ENCODE peak calls at places on chromosomes 11 and 22, in ten cellular contexts. One of them, this sample, is unnamed. For H3K27me3, the result is how much of the 10 kb centered on the place peaks cover.

GRCh38 chr11:18706330-18707243 is 8.0 kb downstream of the TMEM86A start:
- DNase-seq in cardiac muscle cell: peak
- DNase-seq in brain microvascular endothelial cell: no peak
- DNase-seq in heart right ventricle: peak
- DNase-seq in spleen: peak
- DNase-seq in astrocyte: no peak
- DNase-seq in tibial nerve: peak
- DNase-seq in body of pancreas: peak
- DNase-seq in upper lobe of left lung: peak
- DNase-seq in colonic mucosa: peak
- DNase-seq in this sample: peak

GRCh38 chr11:27331984-27332383 is 31.0 kb downstream of the CCDC34 start:
- DNase-seq in cardiac muscle cell: peak
- DNase-seq in brain microvascular endothelial cell: peak
- DNase-seq in heart right ventricle: no peak
- DNase-seq in spleen: no peak
- DNase-seq in astrocyte: peak
- DNase-seq in tibial nerve: no peak
- DNase-seq in body of pancreas: no peak
- DNase-seq in upper lobe of left lung: no peak
- DNase-seq in colonic mucosa: no peak
- DNase-seq in this sample: no peak

GRCh38 chr11:74055938-74056337 is 47.1 kb upstream of the UCP3 start:
- DNase-seq in cardiac muscle cell: peak
- DNase-seq in brain microvascular endothelial cell: peak
- DNase-seq in heart right ventricle: no peak
- DNase-seq in spleen: no peak
- DNase-seq in astrocyte: peak
- DNase-seq in tibial nerve: no peak
- DNase-seq in body of pancreas: no peak
- DNase-seq in upper lobe of left lung: no peak
- DNase-seq in colonic mucosa: no peak
- DNase-seq in this sample: no peak

GRCh38 chr11:17595526-17596309 is 48.7 kb downstream of the OTOG start:
- DNase-seq in cardiac muscle cell: no peak
- DNase-seq in brain microvascular endothelial cell: no peak
- DNase-seq in heart right ventricle: no peak
- DNase-seq in spleen: peak
- DNase-seq in astrocyte: no peak
- DNase-seq in tibial nerve: no peak
- DNase-seq in body of pancreas: no peak
- DNase-seq in upper lobe of left lung: peak
- DNase-seq in colonic mucosa: peak
- DNase-seq in this sample: no peak

GRCh38 chr11:111978028-111978771 is 41.1 kb downstream of the DIXDC1 start:
- DNase-seq in cardiac muscle cell: peak
- DNase-seq in brain microvascular endothelial cell: peak
- DNase-seq in heart right ventricle: peak
- DNase-seq in spleen: no peak
- DNase-seq in astrocyte: peak
- DNase-seq in tibial nerve: peak
- DNase-seq in body of pancreas: peak
- DNase-seq in upper lobe of left lung: peak
- DNase-seq in colonic mucosa: peak
- DNase-seq in this sample: peak

GRCh38 chr11:75497788-75498404 is 27.8 kb downstream of the GDPD5 start:
- DNase-seq in cardiac muscle cell: no peak
- DNase-seq in brain microvascular endothelial cell: no peak
- DNase-seq in heart right ventricle: no peak
- DNase-seq in spleen: no peak
- DNase-seq in astrocyte: no peak
- DNase-seq in tibial nerve: no peak
- DNase-seq in body of pancreas: no peak
- DNase-seq in upper lobe of left lung: no peak
- DNase-seq in colonic mucosa: no peak
- DNase-seq in this sample: no peak

GRCh38 chr22:49826603-49827306 is 918 bp downstream of the BRD1 start:
- DNase-seq in cardiac muscle cell: peak
- DNase-seq in brain microvascular endothelial cell: no peak
- DNase-seq in heart right ventricle: peak
- DNase-seq in spleen: peak
- DNase-seq in astrocyte: peak
- DNase-seq in tibial nerve: peak
- DNase-seq in body of pancreas: peak
- DNase-seq in upper lobe of left lung: peak
- DNase-seq in colonic mucosa: peak
- DNase-seq in this sample: no peak

GRCh38 chr11:19326499-19326898 is 85.8 kb upstream of the E2F8 start:
- DNase-seq in cardiac muscle cell: peak
- DNase-seq in brain microvascular endothelial cell: no peak
- DNase-seq in heart right ventricle: no peak
- DNase-seq in spleen: no peak
- DNase-seq in astrocyte: no peak
- DNase-seq in tibial nerve: no peak
- DNase-seq in body of pancreas: no peak
- DNase-seq in upper lobe of left lung: no peak
- DNase-seq in colonic mucosa: no peak
- DNase-seq in this sample: no peak

GRCh38 chr11:97557399-97557798 is 1167.6 kb downstream of the JRKL start:
- DNase-seq in cardiac muscle cell: peak
- DNase-seq in brain microvascular endothelial cell: peak
- DNase-seq in heart right ventricle: no peak
- DNase-seq in spleen: no peak
- DNase-seq in astrocyte: no peak
- DNase-seq in tibial nerve: no peak
- DNase-seq in body of pancreas: no peak
- DNase-seq in upper lobe of left lung: no peak
- DNase-seq in colonic mucosa: no peak
- DNase-seq in this sample: no peak

GRCh38 chr11:75777461-75778110 is 9.0 kb downstream of the DGAT2 start:
- DNase-seq in cardiac muscle cell: no peak
- DNase-seq in brain microvascular endothelial cell: no peak
- DNase-seq in heart right ventricle: no peak
- DNase-seq in spleen: peak
- DNase-seq in astrocyte: no peak
- DNase-seq in tibial nerve: no peak
- DNase-seq in body of pancreas: no peak
- DNase-seq in upper lobe of left lung: peak
- DNase-seq in colonic mucosa: no peak
- DNase-seq in this sample: no peak

GRCh38 chr11:12807621-12808020 is 133.4 kb downstream of the TEAD1 start:
- DNase-seq in cardiac muscle cell: no peak
- DNase-seq in brain microvascular endothelial cell: no peak
- DNase-seq in heart right ventricle: no peak
- DNase-seq in spleen: no peak
- DNase-seq in astrocyte: no peak
- DNase-seq in tibial nerve: no peak
- DNase-seq in body of pancreas: no peak
- DNase-seq in upper lobe of left lung: peak
- DNase-seq in colonic mucosa: no peak
- DNase-seq in this sample: peak

GRCh38 chr11:70501026-70501901 is 102.9 kb downstream of the CTTN start:
- DNase-seq in cardiac muscle cell: no peak
- DNase-seq in brain microvascular endothelial cell: no peak
- DNase-seq in heart right ventricle: peak
- DNase-seq in spleen: peak
- DNase-seq in astrocyte: no peak
- DNase-seq in tibial nerve: no peak
- DNase-seq in body of pancreas: no peak
- DNase-seq in upper lobe of left lung: no peak
- DNase-seq in colonic mucosa: no peak
- DNase-seq in this sample: peak

GRCh38 chr22:26170795-26171194 is 1.5 kb downstream of the SEZ6L start:
- DNase-seq in cardiac muscle cell: no peak
- DNase-seq in brain microvascular endothelial cell: no peak
- DNase-seq in heart right ventricle: peak
- DNase-seq in spleen: no peak
- DNase-seq in astrocyte: no peak
- DNase-seq in tibial nerve: no peak
- DNase-seq in body of pancreas: peak
- DNase-seq in upper lobe of left lung: no peak
- DNase-seq in colonic mucosa: no peak
- DNase-seq in this sample: peak

GRCh38 chr22:44383652-44384562 is 71.2 kb upstream of the SHISAL1 start:
- DNase-seq in cardiac muscle cell: no peak
- DNase-seq in brain microvascular endothelial cell: no peak
- DNase-seq in heart right ventricle: no peak
- DNase-seq in spleen: peak
- DNase-seq in astrocyte: no peak
- DNase-seq in tibial nerve: no peak
- DNase-seq in body of pancreas: no peak
- DNase-seq in upper lobe of left lung: no peak
- DNase-seq in colonic mucosa: no peak
- DNase-seq in this sample: no peak

GRCh38 chr22:38032681-38033521 is 24.3 kb upstream of the PICK1 start:
- DNase-seq in cardiac muscle cell: peak
- DNase-seq in brain microvascular endothelial cell: peak
- DNase-seq in heart right ventricle: no peak
- DNase-seq in spleen: no peak
- DNase-seq in astrocyte: peak
- DNase-seq in tibial nerve: peak
- DNase-seq in body of pancreas: no peak
- DNase-seq in upper lobe of left lung: no peak
- DNase-seq in colonic mucosa: no peak
- DNase-seq in this sample: no peak

GRCh38 chr22:38177926-38178604 is 3.6 kb downstream of the PLA2G6 start:
- DNase-seq in cardiac muscle cell: peak
- DNase-seq in brain microvascular endothelial cell: peak
- DNase-seq in heart right ventricle: no peak
- DNase-seq in spleen: no peak
- DNase-seq in astrocyte: peak
- DNase-seq in tibial nerve: peak
- DNase-seq in body of pancreas: peak
- DNase-seq in upper lobe of left lung: peak
- DNase-seq in colonic mucosa: peak
- DNase-seq in this sample: no peak

GRCh38 chr11:15106201-15106965 is 8.3 kb upstream of the INSC start:
- DNase-seq in cardiac muscle cell: peak
- DNase-seq in brain microvascular endothelial cell: peak
- DNase-seq in heart right ventricle: no peak
- DNase-seq in spleen: no peak
- DNase-seq in astrocyte: peak
- DNase-seq in tibial nerve: no peak
- DNase-seq in body of pancreas: no peak
- DNase-seq in upper lobe of left lung: no peak
- DNase-seq in colonic mucosa: no peak
- DNase-seq in this sample: no peak

DNA sequence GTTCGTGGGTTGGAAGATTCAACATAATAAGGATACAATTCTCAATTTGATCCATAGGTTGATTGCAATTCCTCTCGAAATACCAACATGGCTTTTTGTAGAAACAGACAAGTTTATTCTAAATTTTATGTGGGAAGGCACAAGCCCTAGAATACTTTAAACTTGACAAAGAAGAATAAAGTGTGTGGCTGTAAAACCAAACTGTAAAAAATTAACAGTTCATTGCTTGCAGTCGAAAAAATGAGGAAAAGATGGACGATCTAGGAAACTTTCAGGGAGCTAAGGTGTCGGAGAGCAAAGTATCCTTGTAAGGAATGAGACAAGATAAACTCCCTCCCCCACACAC is 1.0 kb upstream of the GLB1L3 start:
- DNase-seq in cardiac muscle cell: no peak
- DNase-seq in brain microvascular endothelial cell: no peak
- DNase-seq in heart right ventricle: no peak
- DNase-seq in spleen: no peak
- DNase-seq in astrocyte: no peak
- DNase-seq in tibial nerve: no peak
- DNase-seq in body of pancreas: no peak
- DNase-seq in upper lobe of left lung: no peak
- DNase-seq in colonic mucosa: no peak
- DNase-seq in this sample: no peak
- H3K4me3 ChIP-seq in cardiac muscle cell: no peak
- H3K4me3 ChIP-seq in brain microvascular endothelial cell: no peak
- H3K4me3 ChIP-seq in heart right ventricle: no peak
- H3K4me3 ChIP-seq in spleen: no peak
- H3K4me3 ChIP-seq in astrocyte: no peak
- H3K4me3 ChIP-seq in tibial nerve: no peak
- H3K4me3 ChIP-seq in body of pancreas: no peak
- H3K4me3 ChIP-seq in upper lobe of left lung: no peak
- H3K4me3 ChIP-seq in colonic mucosa: no peak
- H3K4me3 ChIP-seq in this sample: peak

GRCh38 chr11:62732830-62733229 is 4.5 kb downstream of the TTC9C start:
- DNase-seq in cardiac muscle cell: peak
- DNase-seq in brain microvascular endothelial cell: no peak
- DNase-seq in heart right ventricle: no peak
- DNase-seq in spleen: no peak
- DNase-seq in astrocyte: no peak
- DNase-seq in tibial nerve: no peak
- DNase-seq in body of pancreas: no peak
- DNase-seq in upper lobe of left lung: no peak
- DNase-seq in colonic mucosa: no peak
- DNase-seq in this sample: no peak
- TF ChIP-seq CTCF in cardiac muscle cell: no peak
- TF ChIP-seq CTCF in brain microvascular endothelial cell: no peak
- TF ChIP-seq CTCF in heart right ventricle: no peak
- TF ChIP-seq CTCF in spleen: no peak
- TF ChIP-seq CTCF in astrocyte: no peak
- TF ChIP-seq CTCF in tibial nerve: no peak
- TF ChIP-seq CTCF in body of pancreas: no peak
- TF ChIP-seq CTCF in upper lobe of left lung: no peak
- TF ChIP-seq CTCF in colonic mucosa: no peak
- TF ChIP-seq CTCF in this sample: no peak

GRCh38 chr11:44434191-44434590 is 124.3 kb upstream of the ALX4 start:
- DNase-seq in cardiac muscle cell: no peak
- DNase-seq in brain microvascular endothelial cell: no peak
- DNase-seq in heart right ventricle: no peak
- DNase-seq in spleen: no peak
- DNase-seq in astrocyte: no peak
- DNase-seq in tibial nerve: no peak
- DNase-seq in body of pancreas: no peak
- DNase-seq in upper lobe of left lung: no peak
- DNase-seq in colonic mucosa: no peak
- DNase-seq in this sample: no peak

GRCh38 chr11:44437122-44437521 is 127.2 kb upstream of the ALX4 start:
- DNase-seq in cardiac muscle cell: no peak
- DNase-seq in brain microvascular endothelial cell: no peak
- DNase-seq in heart right ventricle: peak
- DNase-seq in spleen: no peak
- DNase-seq in astrocyte: no peak
- DNase-seq in tibial nerve: no peak
- DNase-seq in body of pancreas: no peak
- DNase-seq in upper lobe of left lung: no peak
- DNase-seq in colonic mucosa: no peak
- DNase-seq in this sample: no peak
- H3K27me3 ChIP-seq in cardiac muscle cell: under half
- H3K27me3 ChIP-seq in brain microvascular endothelial cell: under half
- H3K27me3 ChIP-seq in heart right ventricle: under half
- H3K27me3 ChIP-seq in spleen: under half
- H3K27me3 ChIP-seq in astrocyte: under half
- H3K27me3 ChIP-seq in tibial nerve: under half
- H3K27me3 ChIP-seq in body of pancreas: under half
- H3K27me3 ChIP-seq in upper lobe of left lung: under half
- H3K27me3 ChIP-seq in colonic mucosa: under half
- H3K27me3 ChIP-seq in this sample: half or more

DNA sequence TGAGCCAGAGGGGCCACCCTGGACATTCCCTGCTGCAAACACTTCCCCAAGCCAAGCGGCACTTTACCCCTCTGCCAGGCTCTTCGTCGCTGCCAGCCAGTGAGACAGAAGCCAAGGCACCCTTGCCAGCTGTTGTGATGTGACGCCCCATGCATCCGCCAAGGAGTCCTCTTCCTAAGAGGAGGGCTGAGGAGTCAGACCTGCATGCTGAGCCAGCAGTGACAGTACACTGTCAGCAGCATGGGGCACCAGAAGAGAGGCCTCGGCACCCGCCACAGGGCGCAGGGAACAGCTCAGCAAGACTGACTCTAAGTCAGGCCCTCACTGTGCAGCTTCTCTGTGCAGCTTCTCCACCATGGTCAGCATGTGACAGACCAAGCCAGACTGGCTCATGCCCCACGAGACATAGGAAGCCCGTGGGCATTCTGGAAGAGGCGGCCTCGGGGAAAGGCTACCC is 26.4 kb downstream of the VPS37C start:
- DNase-seq in cardiac muscle cell: no peak
- DNase-seq in brain microvascular endothelial cell: no peak
- DNase-seq in heart right ventricle: no peak
- DNase-seq in spleen: peak
- DNase-seq in astrocyte: no peak
- DNase-seq in tibial nerve: no peak
- DNase-seq in body of pancreas: no peak
- DNase-seq in upper lobe of left lung: no peak
- DNase-seq in colonic mucosa: no peak
- DNase-seq in this sample: no peak
- H3K4me3 ChIP-seq in cardiac muscle cell: no peak
- H3K4me3 ChIP-seq in brain microvascular endothelial cell: no peak
- H3K4me3 ChIP-seq in heart right ventricle: no peak
- H3K4me3 ChIP-seq in spleen: no peak
- H3K4me3 ChIP-seq in astrocyte: no peak
- H3K4me3 ChIP-seq in tibial nerve: no peak
- H3K4me3 ChIP-seq in body of pancreas: no peak
- H3K4me3 ChIP-seq in upper lobe of left lung: no peak
- H3K4me3 ChIP-seq in colonic mucosa: no peak
- H3K4me3 ChIP-seq in this sample: no peak

This sample was measured in WERI-Rb-1.